ENCODE peak calls at places on chromosome 17, in five cellular contexts. N, Y, G, C and F are unnamed samples.

GRCh38 chr17:41442772-41443171 is 2.0 kb upstream of the KRT38 start:
- DNase-seq in N (no peak), Y (no peak), G (no peak), C (no peak), F (no peak)

GRCh38 chr17:57508706-57509105 is 236.4 kb downstream of the CCDC182 start:
- DNase-seq in N (no peak), Y (no peak), G (no peak), C (no peak), F (no peak)

GRCh38 chr17:73933871-73934270 is 269.6 kb upstream of the RPL38 start:
- DNase-seq in N (no peak), Y (no peak), G (no peak), C (no peak), F (no peak)

GRCh38 chr17:74785096-74785980 is 9.2 kb upstream of the NAT9 start:
- DNase-seq in N (no peak), Y (no peak), G (no peak), C (no peak), F (no peak)

GRCh38 chr17:27805520-27806146 is 5.3 kb upstream of the NOS2 start:
- DNase-seq in N (peak; percentile 81), Y (peak; percentile 47), G (peak; percentile 89), C (peak; percentile 94), F (peak; percentile 22)

GRCh38 chr17:56424543-56425044 is 168.9 kb upstream of the NOG start:
- DNase-seq in N (no peak), Y (no peak), G (no peak), C (no peak), F (no peak)

GRCh38 chr17:79041723-79042420 is 17.9 kb downstream of the C1QTNF1 start:
- DNase-seq in N (no peak), Y (no peak), G (no peak), C (no peak), F (no peak)

GRCh38 chr17:2867441-2868424 is 71.5 kb downstream of the RAP1GAP2 start:
- DNase-seq in N (no peak), Y (no peak), G (peak; percentile 57), C (no peak), F (no peak)

GRCh38 chr17:77696151-77696719 is 262.3 kb upstream of the TNRC6C start:
- DNase-seq in N (no peak), Y (no peak), G (no peak), C (no peak), F (no peak)

GRCh38 chr17:66966529-66967418 is 2.3 kb downstream of the CACNG4 start:
- DNase-seq in N (no peak), Y (no peak), G (no peak), C (no peak), F (no peak)

GRCh38 chr17:43637563-43638323 is 24.0 kb downstream of the MEOX1 start:
- DNase-seq in N (no peak), Y (no peak), G (no peak), C (no peak), F (no peak)

GRCh38 chr17:76567634-76568432 is 17.8 kb downstream of the ST6GALNAC2 start:
- DNase-seq in N (no peak), Y (no peak), G (no peak), C (no peak), F (no peak)

GRCh38 chr17:55433029-55433628 is 11.5 kb upstream of the MMD start:
- DNase-seq in N (no peak), Y (no peak), G (no peak), C (no peak), F (no peak)

GRCh38 chr17:78414178-78415162 is 36.0 kb downstream of the PGS1 start:
- DNase-seq in N (no peak), Y (no peak), G (no peak), C (peak; percentile 48), F (no peak)

GRCh38 chr17:63984206-63984605 is 11.5 kb upstream of the SCN4A start:
- DNase-seq in N (no peak), Y (no peak), G (no peak), C (no peak), F (no peak)

GRCh38 chr17:79633154-79633553 is 22.3 kb upstream of the RBFOX3 start:
- DNase-seq in N (peak; percentile 49), Y (no peak), G (peak; percentile 2), C (peak; percentile 34), F (no peak)

GRCh38 chr17:70320642-70321345 is 151.5 kb downstream of the KCNJ2 start:
- DNase-seq in N (no peak), Y (no peak), G (no peak), C (no peak), F (no peak)

GRCh38 chr17:81551458-81552243 is 502 bp downstream of the FAAP100 start:
- DNase-seq in N (no peak), Y (no peak), G (peak; percentile 43), C (peak; percentile 69), F (no peak)

GRCh38 chr17:75561927-75562603 is 25.5 kb upstream of the MYO15B start:
- DNase-seq in N (no peak), Y (no peak), G (no peak), C (no peak), F (no peak)

GRCh38 chr17:68511254-68511670 is 968 bp upstream of the PRKAR1A start:
- DNase-seq in N (no peak), Y (no peak), G (no peak), C (no peak), F (no peak)

GRCh38 chr17:17236295-17237025 is 508 bp downstream of the FLCN start:
- DNase-seq in N (no peak), Y (no peak), G (no peak), C (peak; percentile 74), F (no peak)

GRCh38 chr17:50346313-50347086 is 574 bp downstream of the XYLT2 start:
- DNase-seq in N (no peak), Y (no peak), G (peak; percentile 50), C (peak; percentile 70), F (no peak)

GRCh38 chr17:38561416-38562214 is 44.1 kb downstream of the SRCIN1 start:
- DNase-seq in N (no peak), Y (no peak), G (no peak), C (no peak), F (no peak)

GRCh38 chr17:33986088-33986487 is 269.0 kb upstream of the CCL2 start:
- DNase-seq in N (no peak), Y (no peak), G (no peak), C (no peak), F (no peak)

GRCh38 chr17:27455914-27456680 is at the start of gene KSR1:
- DNase-seq in N (peak; percentile 72), Y (peak; percentile 49), G (peak; percentile 88), C (peak; percentile 95), F (peak; percentile 40)

GRCh38 chr17:43020789-43021738 is 1.1 kb downstream of the VAT1 start:
- DNase-seq in N (peak; percentile 78), Y (peak; percentile 39), G (peak; percentile 48), C (peak; percentile 78), F (no peak)

GRCh38 chr17:60896996-60897395 is 219.3 kb downstream of the BCAS3 start:
- DNase-seq in N (no peak), Y (no peak), G (no peak), C (no peak), F (no peak)

GRCh38 chr17:39600469-39601009 is 7.2 kb downstream of the NEUROD2 start:
- DNase-seq in N (no peak), Y (no peak), G (no peak), C (no peak), F (no peak)

GRCh38 chr17:81731271-81731670 is 19.2 kb downstream of the SLC25A10 start:
- DNase-seq in N (no peak), Y (no peak), G (no peak), C (no peak), F (no peak)

GRCh38 chr17:7438050-7438614 is 1.2 kb upstream of the FGF11 start:
- DNase-seq in N (peak; percentile 73), Y (no peak), G (peak; percentile 37), C (peak; percentile 73), F (no peak)
- H3K4me1 ChIP-seq in N (peaks cover 8% of the 10 kb centered on the region), Y (peaks cover 36% of the 10 kb centered on the region), G (peaks cover 49% of the 10 kb centered on the region), C (peaks cover 23% of the 10 kb centered on the region), F (peaks cover 68% of the 10 kb centered on the region)

GRCh38 chr17:335691-336090 is 16.9 kb downstream of the RPH3AL start:
- DNase-seq in N (no peak), Y (no peak), G (peak; percentile 55), C (peak; percentile 39), F (no peak)

GRCh38 chr17:337022-337420 is 15.6 kb downstream of the RPH3AL start:
- DNase-seq in N (no peak), Y (no peak), G (no peak), C (no peak), F (no peak)

GRCh38 chr17:333626-334396 is 18.8 kb downstream of the RPH3AL start:
- DNase-seq in N (no peak), Y (no peak), G (peak; percentile 86), C (peak; percentile 76), F (no peak)

GRCh38 chr17:336110-337021 is 16.2 kb downstream of the RPH3AL start:
- DNase-seq in N (peak; percentile 73), Y (no peak), G (peak; percentile 81), C (peak; percentile 72), F (no peak)

GRCh38 chr17:334974-335481 is 17.6 kb downstream of the RPH3AL start:
- DNase-seq in N (no peak), Y (no peak), G (no peak), C (no peak), F (no peak)
- H3K4me1 ChIP-seq in N (no peaks in the 10 kb centered on the region), Y (no peaks in the 10 kb centered on the region), G (peaks cover 100% of the 10 kb centered on the region), C (no peaks in the 10 kb centered on the region), F (peaks cover 96% of the 10 kb centered on the region)

GRCh38 chr17:35799942-35800341 is 4.5 kb upstream of the MMP28 start:
- DNase-seq in N (peak; percentile 90), Y (no peak), G (peak; percentile 61), C (no peak), F (no peak)
- H3K4me1 ChIP-seq in N (peaks cover 4% of the 10 kb centered on the region), Y (peaks cover 17% of the 10 kb centered on the region), G (peaks cover 17% of the 10 kb centered on the region), C (peaks cover 5% of the 10 kb centered on the region), F (peaks cover 65% of the 10 kb centered on the region)

DNA sequence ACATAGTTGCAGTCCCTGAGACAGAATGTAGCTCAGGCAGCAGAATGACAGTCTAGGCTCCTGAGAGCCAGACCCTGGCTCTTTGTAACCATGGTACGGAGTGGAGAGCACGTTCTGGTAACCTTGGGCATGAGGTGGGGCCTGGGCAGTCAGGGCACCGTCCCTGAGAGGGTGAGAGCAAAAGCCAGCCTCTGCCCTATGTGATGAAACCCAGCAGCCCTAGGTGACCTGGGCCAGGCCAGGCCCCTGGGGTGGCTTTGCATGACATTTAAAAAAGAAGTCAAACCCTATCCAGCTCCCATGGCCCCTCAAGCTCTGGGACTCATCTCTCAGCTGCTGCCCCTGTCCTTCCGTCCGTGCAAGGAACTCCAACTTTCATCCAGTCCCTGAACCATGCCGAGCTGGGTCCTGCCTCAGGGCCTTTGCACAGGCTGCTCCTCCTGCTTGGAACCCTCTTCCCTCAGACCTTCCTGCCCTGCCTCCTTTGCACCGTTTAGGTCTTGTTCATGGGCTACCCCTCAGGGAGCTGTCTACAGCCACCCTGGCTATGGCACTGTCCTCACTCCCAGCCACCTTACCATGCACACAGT is 188.6 kb downstream of the NTN1 start:
- DNase-seq in N (no peak), Y (no peak), G (no peak), C (no peak), F (no peak)
- H3K4me1 ChIP-seq in N (no peaks in the 10 kb centered on the region), Y (peaks cover 7% of the 10 kb centered on the region), G (no peaks in the 10 kb centered on the region), C (no peaks in the 10 kb centered on the region), F (peaks cover 7% of the 10 kb centered on the region)

GRCh38 chr17:31803494-31804213 is 55.4 kb downstream of the COPRS start:
- DNase-seq in N (no peak), Y (no peak), G (no peak), C (peak; percentile 62), F (no peak)
- H3K4me1 ChIP-seq in N (no peaks in the 10 kb centered on the region), Y (no peaks in the 10 kb centered on the region), G (peaks cover 13% of the 10 kb centered on the region), C (no peaks in the 10 kb centered on the region), F (peaks cover 13% of the 10 kb centered on the region)